ENCODE peak calls at places on chromosome 3, in ten cellular contexts. L is A172; Y is ACHN; O is mesendoderm; D is pancreas; K is Peyer's patch; C is adrenal gland; P is NCI-H2081; U is esophagus squamous epithelium; T is CD4-positive, CD25-positive, alpha-beta regulatory T cell. R is an unnamed sample.

GRCh38 chr3:172315401-172316091 is 132.7 kb downstream of the GHSR start:
- DNase-seq in L (peak; percentile 79), Y (peak; percentile 50), O (peak; percentile 54), D (no peak), K (peak; percentile 71), C (peak; percentile 76), P (no peak), U (no peak), T (no peak), R (no peak)

GRCh38 chr3:136277634-136278033 is 27.5 kb downstream of the PCCB start:
- DNase-seq in L (peak; percentile 8), Y (no peak), O (peak; percentile 75), D (peak; percentile 72), K (no peak), C (no peak), P (peak; percentile 98), U (no peak), T (no peak), R (no peak)

GRCh38 chr3:125055913-125056705 is at the start of gene HEG1:
- DNase-seq in L (peak; percentile 77), Y (peak; percentile 79), O (peak; percentile 94), D (peak; percentile 94), K (peak; percentile 92), C (peak; percentile 90), P (peak; percentile 41), U (peak; percentile 26), T (peak; percentile 72), R (peak; percentile 55)

GRCh38 chr3:126747768-126748167 is 43.7 kb downstream of the CHCHD6 start:
- DNase-seq in L (no peak), Y (no peak), O (no peak), D (no peak), K (no peak), C (no peak), P (no peak), U (no peak), T (no peak), R (no peak)

GRCh38 chr3:113698891-113699465 is 2.5 kb upstream of the USF3 start:
- DNase-seq in L (no peak), Y (peak; percentile 39), O (peak; percentile 43), D (no peak), K (peak; percentile 68), C (no peak), P (no peak), U (no peak), T (no peak), R (no peak)

GRCh38 chr3:187944391-187945179 is 199.3 kb upstream of the BCL6 start:
- DNase-seq in L (no peak), Y (no peak), O (no peak), D (no peak), K (peak; percentile 60), C (no peak), P (no peak), U (no peak), T (no peak), R (no peak)

GRCh38 chr3:143650827-143651226 is 197.4 kb downstream of the SLC9A9 start:
- DNase-seq in L (no peak), Y (no peak), O (no peak), D (no peak), K (no peak), C (no peak), P (no peak), U (no peak), T (no peak), R (no peak)

GRCh38 chr3:80997622-80998021 is 763.8 kb downstream of the GBE1 start:
- DNase-seq in L (no peak), Y (no peak), O (peak; percentile 2), D (no peak), K (no peak), C (no peak), P (no peak), U (no peak), T (no peak), R (no peak)

GRCh38 chr3:190538288-190538687 is 24.4 kb downstream of the IL1RAP start:
- DNase-seq in L (no peak), Y (no peak), O (no peak), D (no peak), K (no peak), C (no peak), P (no peak), U (no peak), T (no peak), R (no peak)

GRCh38 chr3:168024537-168024941 is 71.2 kb downstream of the GOLIM4 start:
- DNase-seq in L (peak; percentile 93), Y (no peak), O (no peak), D (no peak), K (no peak), C (no peak), P (peak; percentile 85), U (no peak), T (no peak), R (no peak)

GRCh38 chr3:133444071-133444774 is 44.4 kb downstream of the BFSP2 start:
- DNase-seq in L (peak; percentile 38), Y (no peak), O (no peak), D (no peak), K (no peak), C (no peak), P (peak; percentile 67), U (no peak), T (no peak), R (peak; percentile 44)

GRCh38 chr3:152961323-152961722 is 126.4 kb downstream of the P2RY1 start:
- DNase-seq in L (no peak), Y (peak; percentile 9), O (peak; percentile 60), D (no peak), K (no peak), C (no peak), P (no peak), U (no peak), T (no peak), R (peak; percentile 19)